ENCODE peak calls at places on chromosomes 7 and 10, in four cellular contexts. J is HCEC 1CT, W is GM19239, Z is T-helper 1 cell. R is an unnamed sample.
A peak's percentile ranks its signal among the peaks of the same experiment; 100 is the strongest.

GRCh38 chr10:86037096-86037495 is 329.5 kb downstream of the GRID1 start:
- DNase-seq in J (no peak), W (no peak), Z (no peak), R (no peak)

GRCh38 chr10:61752111-61753011 is 89.6 kb downstream of the CABCOCO1 start:
- DNase-seq in J (peak; percentile 92), W (no peak), Z (no peak), R (peak; percentile 72)

GRCh38 chr10:11345224-11346054 is 266.0 kb downstream of the USP6NL start:
- DNase-seq in J (no peak), W (no peak), Z (no peak), R (no peak)

GRCh38 chr10:3764626-3765375 is 20.2 kb downstream of the KLF6 start:
- DNase-seq in J (no peak), W (no peak), Z (no peak), R (no peak)

GRCh38 chr10:84375011-84375410 is 46.6 kb downstream of the CCSER2 start:
- DNase-seq in J (peak; percentile 33), W (peak; percentile 4), Z (peak; percentile 32), R (peak; percentile 54)

GRCh38 chr10:98423691-98424120 is 8.7 kb upstream of the PYROXD2 start:
- DNase-seq in J (no peak), W (no peak), Z (no peak), R (no peak)

GRCh38 chr10:45673074-45673628 is 579 bp upstream of the ZFAND4 start:
- DNase-seq in J (no peak), W (no peak), Z (no peak), R (peak; percentile 4)

GRCh38 chr7:149229526-149229925 is 9.9 kb upstream of the ZNF212 start:
- DNase-seq in J (no peak), W (no peak), Z (no peak), R (no peak)

GRCh38 chr10:62046522-62047239 is 145.2 kb downstream of the ARID5B start:
- DNase-seq in J (peak; percentile 74), W (no peak), Z (no peak), R (peak; percentile 85)

GRCh38 chr10:114042895-114043531 is 653 bp upstream of the ADRB1 start:
- DNase-seq in J (peak; percentile 40), W (peak; percentile 58), Z (no peak), R (peak; percentile 39)

GRCh38 chr10:80945267-80945880 is 407.7 kb downstream of the SH2D4B start:
- DNase-seq in J (no peak), W (no peak), Z (no peak), R (no peak)

GRCh38 chr10:102004376-102004775 is 51.6 kb downstream of the ARMH3 start:
- DNase-seq in J (peak; percentile 69), W (no peak), Z (no peak), R (peak; percentile 3)

GRCh38 chr10:62231371-62231770 is 37.3 kb downstream of the RTKN2 start:
- DNase-seq in J (peak; percentile 94), W (no peak), Z (no peak), R (peak; percentile 93)

GRCh38 chr10:119595715-119596515 is 849 bp downstream of the TIAL1 start:
- DNase-seq in J (peak; percentile 19), W (no peak), Z (peak; percentile 46), R (peak; percentile 53)

GRCh38 chr10:31947144-31947926 is 18.7 kb upstream of the ARHGAP12 start:
- DNase-seq in J (peak; percentile 96), W (no peak), Z (no peak), R (peak; percentile 94)

GRCh38 chr10:61899997-61900828 is 1.3 kb upstream of the ARID5B start:
- DNase-seq in J (peak; percentile 85), W (no peak), Z (peak; percentile 47), R (peak; percentile 75)

GRCh38 chr10:79306644-79307220 is 40.5 kb upstream of the PPIF start:
- DNase-seq in J (no peak), W (no peak), Z (no peak), R (no peak)

GRCh38 chr10:126387041-126387908 is 1.0 kb downstream of the ADAM12 start:
- DNase-seq in J (peak; percentile 74), W (peak; percentile 18), Z (no peak), R (peak; percentile 80)

GRCh38 chr10:131427901-131428300 is 116.4 kb upstream of the TCERG1L start:
- DNase-seq in J (no peak), W (no peak), Z (no peak), R (no peak)

GRCh38 chr7:18019562-18019961 is 8.1 kb downstream of the PRPS1L1 start:
- DNase-seq in J (peak; percentile 73), W (no peak), Z (no peak), R (peak; percentile 65)